ENCODE peak calls at places on chromosome 9, in ten cellular contexts. M is breast epithelium, C is ovary, Y is GM12892, Q is A549, D is heart left ventricle, H is NB4, A is tibial nerve, I is HepG2, K is esophagus squamous epithelium. F is an unnamed sample.
A peak's percentile ranks its signal among the peaks of the same experiment; 100 is the strongest.

GRCh38 chr9:84702469-84702868 is 32.9 kb downstream of the NTRK2 start:
- DNase-seq in K (no peak), D (no peak), Q (no peak), C (no peak), M (no peak), Y (no peak), H (no peak), A (no peak), I (no peak), F (no peak)

GRCh38 chr9:37676411-37676830 is 25.7 kb downstream of the FRMPD1 start:
- DNase-seq in K (no peak), C (no peak), I (no peak), H (no peak), M (no peak), A (no peak), D (peak; percentile 57), Q (no peak), Y (no peak), F (no peak)

GRCh38 chr9:70262948-70263347 is 4.2 kb downstream of the SMC5 start:
- DNase-seq in Y (no peak), C (no peak), M (no peak), I (no peak), K (no peak), D (no peak), H (no peak), A (no peak), Q (no peak), F (no peak)

GRCh38 chr9:7153134-7153533 is 395.4 kb downstream of the KDM4C start:
- DNase-seq in Y (no peak), K (no peak), H (no peak), C (no peak), A (no peak), D (no peak), Q (no peak), M (no peak), I (no peak), F (no peak)

GRCh38 chr9:116002181-116002580 is 151.4 kb upstream of the PAPPA start:
- DNase-seq in Y (no peak), Q (no peak), C (no peak), M (no peak), H (no peak), A (no peak), I (no peak), K (no peak), D (no peak), F (no peak)

GRCh38 chr9:272251-273213 is 57.9 kb downstream of the DOCK8 start:
- DNase-seq in M (no peak), A (peak; percentile 35), Y (peak; percentile 36), C (no peak), D (no peak), Q (no peak), I (no peak), K (no peak), H (peak; percentile 99), F (peak; percentile 86)

GRCh38 chr9:109068764-109069163 is 51.0 kb downstream of the TMEM245 start:
- DNase-seq in H (no peak), I (no peak), M (no peak), K (no peak), C (no peak), Q (no peak), D (no peak), A (no peak), Y (no peak), F (no peak)

GRCh38 chr9:16377311-16377710 is 493.2 kb downstream of the BNC2 start:
- DNase-seq in H (no peak), C (no peak), I (no peak), M (no peak), K (no peak), D (no peak), Y (no peak), A (no peak), Q (no peak), F (no peak)

GRCh38 chr9:91659529-91660294 is 236.1 kb upstream of the NFIL3 start:
- DNase-seq in C (no peak), I (no peak), K (no peak), Q (peak; percentile 35), D (no peak), M (no peak), H (peak; percentile 20), A (no peak), Y (no peak), F (peak; percentile 21)

GRCh38 chr9:28832168-28832567 is 1258.9 kb upstream of the C9orf72 start:
- DNase-seq in Q (no peak), D (no peak), A (no peak), M (no peak), C (no peak), H (no peak), K (no peak), I (no peak), Y (no peak), F (no peak)

GRCh38 chr9:125681086-125681622 is 25.9 kb downstream of the MAPKAP1 start:
- DNase-seq in C (no peak), M (no peak), A (no peak), Y (no peak), I (peak; percentile 53), Q (no peak), D (no peak), K (no peak), H (no peak), F (no peak)

GRCh38 chr9:33388110-33388994 is 14.0 kb downstream of the AQP7 start:
- DNase-seq in M (no peak), Y (no peak), I (no peak), A (no peak), Q (no peak), D (peak; percentile 7), K (no peak), H (no peak), C (no peak), F (no peak)

GRCh38 chr9:14021871-14022525 is 291.9 kb downstream of the NFIB start:
- DNase-seq in C (no peak), M (no peak), K (no peak), Y (no peak), Q (no peak), I (no peak), H (no peak), A (no peak), D (no peak), F (no peak)

GRCh38 chr9:35814106-35814840 is 569 bp downstream of the HINT2 start:
- DNase-seq in K (no peak), M (peak; percentile 47), C (peak; percentile 70), A (peak; percentile 49), I (peak; percentile 84), H (peak; percentile 72), Y (peak; percentile 42), Q (peak; percentile 70), D (peak; percentile 83), F (peak; percentile 80)
- TF ChIP-seq POLR2A in K (no peak), M (no peak), C (no peak), A (no peak), I (peak; percentile 79), H (no peak), Y (no peak), Q (no peak), D (no peak), F (no peak)

GRCh38 chr9:105452185-105452584 is 4.4 kb downstream of the FSD1L start:
- DNase-seq in Q (no peak), C (no peak), I (no peak), A (no peak), Y (no peak), K (no peak), D (no peak), M (no peak), H (no peak), F (no peak)

GRCh38 chr9:105457560-105458294 is 9.9 kb downstream of the FSD1L start:
- DNase-seq in C (no peak), M (no peak), A (no peak), Q (no peak), D (peak; percentile 72), K (no peak), I (no peak), Y (no peak), H (no peak), F (no peak)

GRCh38 chr9:105458404-105458803 is 10.6 kb downstream of the FSD1L start:
- DNase-seq in C (no peak), M (no peak), H (peak; percentile 10), Q (no peak), D (no peak), A (no peak), Y (no peak), K (no peak), I (no peak), F (peak; percentile 49)

GRCh38 chr9:105459329-105459728 is 11.5 kb downstream of the FSD1L start:
- DNase-seq in A (no peak), Y (no peak), K (no peak), H (no peak), Q (no peak), I (no peak), D (no peak), C (no peak), M (no peak), F (no peak)

DNA sequence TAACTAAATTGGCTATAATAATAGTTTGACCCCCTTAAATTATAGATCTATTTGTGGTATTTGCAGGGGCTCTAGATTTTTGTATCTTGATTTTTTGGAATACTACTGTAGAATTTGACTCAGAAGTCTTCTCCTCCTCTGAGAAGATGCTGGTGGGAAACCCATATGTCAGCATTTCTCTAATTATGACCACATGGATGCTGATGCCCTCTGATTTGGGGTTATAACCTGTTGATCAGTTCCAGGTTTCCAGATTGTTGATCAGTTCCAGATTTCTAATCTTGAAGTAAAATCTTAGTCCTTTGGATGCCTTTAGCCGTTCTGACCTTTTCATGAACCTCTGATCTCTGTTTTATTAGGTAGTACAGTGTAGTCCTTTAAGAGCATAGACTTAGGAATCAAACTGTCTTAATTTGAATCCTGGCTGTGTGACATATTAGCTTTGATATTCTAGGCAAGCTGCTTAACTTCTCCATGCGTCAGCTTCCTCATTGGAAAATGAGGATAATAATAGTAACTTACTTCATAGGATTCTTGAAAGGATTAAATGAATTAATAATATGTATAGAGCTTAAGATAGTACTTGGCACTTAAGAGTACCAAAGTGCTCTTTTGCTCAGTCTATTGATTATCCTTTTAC is 8.1 kb downstream of the FSD1L start:
- DNase-seq in Y (no peak), A (no peak), K (no peak), D (no peak), I (no peak), M (no peak), Q (no peak), H (no peak), C (no peak), F (no peak)
- TF ChIP-seq POLR2A in Y (no peak), A (no peak), K (no peak), D (no peak), I (no peak), M (no peak), Q (no peak), H (no peak), C (no peak), F (no peak)

GRCh38 chr9:4679268-4680177 is at the start of gene CDC37L1:
- DNase-seq in M (peak; percentile 96), D (peak; percentile 99), C (peak; percentile 99), K (peak; percentile 86), I (peak; percentile 91), A (peak; percentile 98), H (peak; percentile 100), Q (peak; percentile 91), Y (peak; percentile 84), F (peak; percentile 98)
- TF ChIP-seq POLR2A in M (peak; percentile 93), D (peak; percentile 98), C (peak; percentile 98), K (no peak), I (peak; percentile 93), A (peak; percentile 90), H (peak; percentile 100), Q (peak; percentile 94), Y (peak; percentile 94), F (peak; percentile 99)

DNA sequence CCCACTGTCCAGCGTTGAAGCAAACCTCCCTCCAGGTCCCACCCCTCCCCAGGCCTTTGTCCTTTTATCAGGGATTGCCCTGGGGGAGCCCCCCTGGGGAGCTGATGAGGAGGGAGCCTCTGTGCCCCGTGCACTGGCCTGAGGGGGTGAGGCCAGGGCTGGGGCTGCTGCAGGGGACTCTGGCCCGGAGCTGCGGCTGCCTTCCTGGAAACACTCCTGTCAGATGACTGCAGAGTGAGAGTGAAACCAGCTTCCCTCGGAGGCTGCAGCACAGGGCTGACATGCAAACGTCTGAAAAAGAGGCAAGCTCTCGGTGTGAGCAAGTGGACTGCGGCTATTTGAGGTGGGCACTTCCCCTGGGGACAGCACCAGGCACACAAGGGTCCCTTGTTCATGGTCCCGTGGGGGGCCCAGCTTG is 4.6 kb upstream of the TRAF2 start:
- DNase-seq in A (no peak), K (no peak), H (no peak), I (peak; percentile 52), C (no peak), M (no peak), Q (no peak), Y (peak; percentile 81), D (no peak), F (no peak)
- TF ChIP-seq POLR2A in A (no peak), K (no peak), H (no peak), I (no peak), C (no peak), M (no peak), Q (no peak), Y (peak; percentile 62), D (no peak), F (no peak)